ENCODE peak calls at places on chromosomes 13 and 19, in ten cellular contexts. C, L, Q, K, Y, W, F, E, Z and T are unnamed samples.

GRCh38 chr13:48600374-48601364 is 53.1 kb upstream of the CYSLTR2 start:
- DNase-seq in C (no peak), L (no peak), Q (no peak), K (no peak), Y (no peak), W (peak; percentile 86), F (peak; percentile 15), E (no peak), Z (peak; percentile 87), T (no peak)

GRCh38 chr19:50333737-50334617 is 4.8 kb upstream of the KCNC3 start:
- DNase-seq in C (peak; percentile 70), L (peak; percentile 95), Q (peak; percentile 77), K (no peak), Y (peak; percentile 64), W (no peak), F (peak; percentile 16), E (peak; percentile 75), Z (no peak), T (peak; percentile 69)

GRCh38 chr13:41648314-41648935 is 191.1 kb downstream of the RGCC start:
- DNase-seq in C (no peak), L (no peak), Q (no peak), K (peak; percentile 89), Y (no peak), W (peak; percentile 86), F (peak; percentile 89), E (no peak), Z (peak; percentile 84), T (no peak)

GRCh38 chr19:14112051-14112808 is 5.3 kb downstream of the PRKACA start:
- DNase-seq in C (no peak), L (no peak), Q (no peak), K (no peak), Y (peak; percentile 67), W (no peak), F (no peak), E (no peak), Z (no peak), T (no peak)

GRCh38 chr13:28324181-28324789 is 170.6 kb downstream of the FLT1 start:
- DNase-seq in C (peak; percentile 32), L (peak; percentile 0), Q (no peak), K (peak; percentile 94), Y (peak; percentile 69), W (peak; percentile 73), F (peak; percentile 85), E (no peak), Z (peak; percentile 68), T (peak; percentile 13)

GRCh38 chr13:35990196-35990595 is 141.0 kb downstream of the DCLK1 start:
- DNase-seq in C (no peak), L (no peak), Q (no peak), K (peak; percentile 18), Y (no peak), W (no peak), F (no peak), E (no peak), Z (no peak), T (no peak)

GRCh38 chr19:50817941-50818858 is 5.4 kb downstream of the KLK1 start:
- DNase-seq in C (peak; percentile 59), L (peak; percentile 87), Q (no peak), K (peak; percentile 55), Y (no peak), W (peak; percentile 17), F (no peak), E (no peak), Z (no peak), T (no peak)

GRCh38 chr19:2695288-2695866 is 7.1 kb downstream of the GNG7 start:
- DNase-seq in C (no peak), L (no peak), Q (no peak), K (no peak), Y (no peak), W (no peak), F (no peak), E (no peak), Z (no peak), T (no peak)

GRCh38 chr13:64305246-64305645 is 2889.6 kb upstream of the PCDH20 start:
- DNase-seq in C (no peak), L (no peak), Q (no peak), K (no peak), Y (no peak), W (peak; percentile 82), F (peak; percentile 17), E (no peak), Z (peak; percentile 17), T (no peak)

GRCh38 chr13:23212621-23213020 is 31.8 kb downstream of the SGCG start:
- DNase-seq in C (no peak), L (no peak), Q (no peak), K (no peak), Y (no peak), W (peak; percentile 31), F (no peak), E (no peak), Z (peak; percentile 0), T (no peak)